ENCODE peak calls at places on chromosome 18, in four cellular contexts. One of them, this sample, is unnamed.

GRCh38 chr18:13726972-13727331 is 479 bp downstream of the RNMT start:
- DNase-seq in dorsolateral prefrontal cortex: no peak
- DNase-seq in heart left ventricle: no peak
- DNase-seq in left ventricle myocardium inferior: peak; percentile 41
- DNase-seq in this sample: no peak

GRCh38 chr18:74513149-74513882 is 17.2 kb downstream of the CNDP2 start:
- DNase-seq in dorsolateral prefrontal cortex: no peak
- DNase-seq in heart left ventricle: no peak
- DNase-seq in left ventricle myocardium inferior: no peak
- DNase-seq in this sample: no peak

GRCh38 chr18:58891753-58892152 is 27.1 kb downstream of the ZNF532 start:
- DNase-seq in dorsolateral prefrontal cortex: no peak
- DNase-seq in heart left ventricle: no peak
- DNase-seq in left ventricle myocardium inferior: no peak
- DNase-seq in this sample: no peak

GRCh38 chr18:79423211-79424007 is 27.7 kb downstream of the NFATC1 start:
- DNase-seq in dorsolateral prefrontal cortex: no peak
- DNase-seq in heart left ventricle: no peak
- DNase-seq in left ventricle myocardium inferior: no peak
- DNase-seq in this sample: no peak

GRCh38 chr18:79695856-79696850 is 16.6 kb downstream of the CTDP1 start:
- DNase-seq in dorsolateral prefrontal cortex: no peak
- DNase-seq in heart left ventricle: peak; percentile 11
- DNase-seq in left ventricle myocardium inferior: no peak
- DNase-seq in this sample: no peak

GRCh38 chr18:42514522-42514921 is 559.5 kb downstream of the PIK3C3 start:
- DNase-seq in dorsolateral prefrontal cortex: no peak
- DNase-seq in heart left ventricle: no peak
- DNase-seq in left ventricle myocardium inferior: no peak
- DNase-seq in this sample: no peak

GRCh38 chr18:80178935-80179818 is 68.1 kb downstream of the PARD6G start:
- DNase-seq in dorsolateral prefrontal cortex: no peak
- DNase-seq in heart left ventricle: no peak
- DNase-seq in left ventricle myocardium inferior: no peak
- DNase-seq in this sample: no peak

GRCh38 chr18:31645411-31645810 is 39.0 kb downstream of the B4GALT6 start:
- DNase-seq in dorsolateral prefrontal cortex: no peak
- DNase-seq in heart left ventricle: no peak
- DNase-seq in left ventricle myocardium inferior: no peak
- DNase-seq in this sample: no peak

GRCh38 chr18:51074605-51075004 is 44.6 kb downstream of the SMAD4 start:
- DNase-seq in dorsolateral prefrontal cortex: no peak
- DNase-seq in heart left ventricle: no peak
- DNase-seq in left ventricle myocardium inferior: no peak
- DNase-seq in this sample: no peak

GRCh38 chr18:36693931-36694661 is 134.7 kb downstream of the TPGS2 start:
- DNase-seq in dorsolateral prefrontal cortex: no peak
- DNase-seq in heart left ventricle: no peak
- DNase-seq in left ventricle myocardium inferior: no peak
- DNase-seq in this sample: no peak

GRCh38 chr18:49139726-49140125 is 189.0 kb upstream of the SMAD7 start:
- DNase-seq in dorsolateral prefrontal cortex: no peak
- DNase-seq in heart left ventricle: no peak
- DNase-seq in left ventricle myocardium inferior: no peak
- DNase-seq in this sample: no peak

GRCh38 chr18:42436366-42436765 is 481.3 kb downstream of the PIK3C3 start:
- DNase-seq in dorsolateral prefrontal cortex: no peak
- DNase-seq in heart left ventricle: no peak
- DNase-seq in left ventricle myocardium inferior: no peak
- DNase-seq in this sample: no peak

GRCh38 chr18:34783485-34783884 is 73.4 kb downstream of the DTNA start:
- DNase-seq in dorsolateral prefrontal cortex: no peak
- DNase-seq in heart left ventricle: no peak
- DNase-seq in left ventricle myocardium inferior: no peak
- DNase-seq in this sample: no peak

GRCh38 chr18:76264851-76265250 is 230.2 kb downstream of the ZNF516 start:
- DNase-seq in dorsolateral prefrontal cortex: no peak
- DNase-seq in heart left ventricle: no peak
- DNase-seq in left ventricle myocardium inferior: no peak
- DNase-seq in this sample: no peak

GRCh38 chr18:10062292-10062940 is 148.6 kb downstream of the VAPA start:
- DNase-seq in dorsolateral prefrontal cortex: no peak
- DNase-seq in heart left ventricle: no peak
- DNase-seq in left ventricle myocardium inferior: no peak
- DNase-seq in this sample: no peak

GRCh38 chr18:79884963-79885728 is 66.3 kb downstream of the SLC66A2 start:
- DNase-seq in dorsolateral prefrontal cortex: no peak
- DNase-seq in heart left ventricle: peak; percentile 23
- DNase-seq in left ventricle myocardium inferior: no peak
- DNase-seq in this sample: no peak

GRCh38 chr18:29488617-29489016 is 1311.7 kb upstream of the CDH2 start:
- DNase-seq in dorsolateral prefrontal cortex: no peak
- DNase-seq in heart left ventricle: no peak
- DNase-seq in left ventricle myocardium inferior: no peak
- DNase-seq in this sample: no peak

GRCh38 chr18:303578-303977 is 35.7 kb upstream of the THOC1 start:
- DNase-seq in dorsolateral prefrontal cortex: no peak
- DNase-seq in heart left ventricle: no peak
- DNase-seq in left ventricle myocardium inferior: no peak
- DNase-seq in this sample: no peak

GRCh38 chr18:13879492-13879891 is 35.8 kb downstream of the MC2R start:
- DNase-seq in dorsolateral prefrontal cortex: no peak
- DNase-seq in heart left ventricle: no peak
- DNase-seq in left ventricle myocardium inferior: no peak
- DNase-seq in this sample: no peak

GRCh38 chr18:22559414-22560282 is 141.9 kb upstream of the CTAGE1 start:
- DNase-seq in dorsolateral prefrontal cortex: no peak
- DNase-seq in heart left ventricle: peak; percentile 85
- DNase-seq in left ventricle myocardium inferior: peak; percentile 78
- DNase-seq in this sample: peak; percentile 20

GRCh38 chr18:59556265-59556664 is 141.0 kb downstream of the CCBE1 start:
- DNase-seq in dorsolateral prefrontal cortex: no peak
- DNase-seq in heart left ventricle: no peak
- DNase-seq in left ventricle myocardium inferior: no peak
- DNase-seq in this sample: no peak

GRCh38 chr18:10015288-10015701 is 101.5 kb downstream of the VAPA start:
- DNase-seq in dorsolateral prefrontal cortex: no peak
- DNase-seq in heart left ventricle: no peak
- DNase-seq in left ventricle myocardium inferior: no peak
- DNase-seq in this sample: no peak

GRCh38 chr18:78158943-78159342 is 820.7 kb upstream of the SALL3 start:
- DNase-seq in dorsolateral prefrontal cortex: no peak
- DNase-seq in heart left ventricle: no peak
- DNase-seq in left ventricle myocardium inferior: no peak
- DNase-seq in this sample: no peak

GRCh38 chr18:5851998-5852397 is 43.3 kb downstream of the TMEM200C start:
- DNase-seq in dorsolateral prefrontal cortex: no peak
- DNase-seq in heart left ventricle: no peak
- DNase-seq in left ventricle myocardium inferior: no peak
- DNase-seq in this sample: no peak

GRCh38 chr18:54440292-54440691 is 82.6 kb downstream of the C18orf54 start:
- DNase-seq in dorsolateral prefrontal cortex: no peak
- DNase-seq in heart left ventricle: no peak
- DNase-seq in left ventricle myocardium inferior: no peak
- DNase-seq in this sample: no peak

GRCh38 chr18:35624140-35624539 is 42.6 kb downstream of the GALNT1 start:
- DNase-seq in dorsolateral prefrontal cortex: no peak
- DNase-seq in heart left ventricle: no peak
- DNase-seq in left ventricle myocardium inferior: no peak
- DNase-seq in this sample: no peak

GRCh38 chr18:50662177-50662576 is 102.3 kb downstream of the MAPK4 start:
- DNase-seq in dorsolateral prefrontal cortex: no peak
- DNase-seq in heart left ventricle: no peak
- DNase-seq in left ventricle myocardium inferior: no peak
- DNase-seq in this sample: no peak

GRCh38 chr18:45851196-45851925 is 25.9 kb downstream of the SIGLEC15 start:
- DNase-seq in dorsolateral prefrontal cortex: no peak
- DNase-seq in heart left ventricle: no peak
- DNase-seq in left ventricle myocardium inferior: no peak
- DNase-seq in this sample: no peak

GRCh38 chr18:45852631-45853030 is 27.2 kb downstream of the SIGLEC15 start:
- DNase-seq in dorsolateral prefrontal cortex: no peak
- DNase-seq in heart left ventricle: no peak
- DNase-seq in left ventricle myocardium inferior: no peak
- DNase-seq in this sample: no peak

GRCh38 chr18:45850021-45850420 is 24.5 kb downstream of the SIGLEC15 start:
- DNase-seq in dorsolateral prefrontal cortex: no peak
- DNase-seq in heart left ventricle: no peak
- DNase-seq in left ventricle myocardium inferior: no peak
- DNase-seq in this sample: no peak

GRCh38 chr18:45847119-45847518 is 21.6 kb downstream of the SIGLEC15 start:
- DNase-seq in dorsolateral prefrontal cortex: no peak
- DNase-seq in heart left ventricle: no peak
- DNase-seq in left ventricle myocardium inferior: no peak
- DNase-seq in this sample: no peak

GRCh38 chr18:45849529-45849928 is 24.1 kb downstream of the SIGLEC15 start:
- DNase-seq in dorsolateral prefrontal cortex: no peak
- DNase-seq in heart left ventricle: no peak
- DNase-seq in left ventricle myocardium inferior: no peak
- DNase-seq in this sample: no peak
- TF ChIP-seq CTCF in dorsolateral prefrontal cortex: no peak
- TF ChIP-seq CTCF in heart left ventricle: no peak
- TF ChIP-seq CTCF in left ventricle myocardium inferior: no peak
- TF ChIP-seq CTCF in this sample: no peak

GRCh38 chr18:8450013-8450412 is 159.2 kb upstream of the RAB12 start:
- DNase-seq in dorsolateral prefrontal cortex: no peak
- DNase-seq in heart left ventricle: no peak
- DNase-seq in left ventricle myocardium inferior: no peak
- DNase-seq in this sample: no peak
- TF ChIP-seq CTCF in dorsolateral prefrontal cortex: no peak
- TF ChIP-seq CTCF in heart left ventricle: peak; percentile 32
- TF ChIP-seq CTCF in left ventricle myocardium inferior: peak; percentile 60
- TF ChIP-seq CTCF in this sample: peak; percentile 20

DNA sequence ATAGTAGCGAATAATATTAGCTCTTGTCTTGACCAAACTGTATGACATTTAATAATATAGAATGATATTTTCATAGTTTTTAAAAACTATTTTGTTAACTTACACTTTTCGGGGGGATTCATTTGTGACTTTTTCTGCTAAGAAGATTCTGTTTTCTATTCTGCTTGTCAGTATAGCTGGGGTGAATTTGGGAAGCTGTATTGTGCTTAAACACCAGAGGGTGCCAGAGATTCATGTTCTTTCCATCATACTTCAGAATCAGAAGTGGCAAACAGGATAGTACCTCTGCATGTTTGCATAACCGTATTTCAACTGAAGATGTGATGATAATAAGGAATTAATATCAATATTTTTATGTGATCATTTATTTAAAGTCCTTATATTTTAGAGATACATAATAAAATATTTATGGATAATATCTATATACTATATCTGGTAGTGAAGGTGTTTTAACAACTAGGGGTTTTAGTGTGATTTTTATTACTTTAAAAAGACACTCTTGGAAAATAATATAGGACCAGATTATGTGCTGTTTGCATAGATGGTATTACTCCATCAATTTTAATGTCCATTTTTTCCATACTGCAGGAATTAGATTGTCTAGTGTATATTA is 81.0 kb downstream of the TAF4B start:
- DNase-seq in dorsolateral prefrontal cortex: no peak
- DNase-seq in heart left ventricle: no peak
- DNase-seq in left ventricle myocardium inferior: no peak
- DNase-seq in this sample: peak; percentile 18
- TF ChIP-seq CTCF in dorsolateral prefrontal cortex: peak; percentile 72
- TF ChIP-seq CTCF in heart left ventricle: peak; percentile 55
- TF ChIP-seq CTCF in left ventricle myocardium inferior: peak; percentile 66
- TF ChIP-seq CTCF in this sample: peak; percentile 66

DNA sequence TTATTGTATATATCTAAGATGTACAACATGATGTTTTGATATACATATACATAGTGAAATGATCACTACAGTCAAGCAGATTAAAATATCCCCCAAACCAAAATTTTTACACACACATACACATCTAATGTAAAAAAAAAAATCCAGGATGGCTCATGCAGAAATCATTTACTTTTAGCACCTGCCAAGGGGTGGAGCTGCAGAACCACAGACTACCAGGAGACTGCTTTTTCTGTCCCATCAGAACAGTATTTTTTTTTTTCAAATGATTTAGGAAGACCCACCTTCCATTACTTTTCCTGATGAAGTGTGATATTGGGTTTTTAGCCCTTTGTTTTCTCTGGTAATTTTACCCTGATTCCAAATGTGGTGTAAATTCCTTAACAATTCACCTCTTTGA is 61.9 kb downstream of the AQP4 start:
- DNase-seq in dorsolateral prefrontal cortex: no peak
- DNase-seq in heart left ventricle: no peak
- DNase-seq in left ventricle myocardium inferior: no peak
- DNase-seq in this sample: no peak
- TF ChIP-seq CTCF in dorsolateral prefrontal cortex: no peak
- TF ChIP-seq CTCF in heart left ventricle: no peak
- TF ChIP-seq CTCF in left ventricle myocardium inferior: no peak
- TF ChIP-seq CTCF in this sample: no peak

GRCh38 chr18:45527891-45528290 is 87.4 kb upstream of the SLC14A2 start:
- DNase-seq in dorsolateral prefrontal cortex: no peak
- DNase-seq in heart left ventricle: no peak
- DNase-seq in left ventricle myocardium inferior: no peak
- DNase-seq in this sample: no peak

GRCh38 chr18:45522371-45522770 is 92.9 kb upstream of the SLC14A2 start:
- DNase-seq in dorsolateral prefrontal cortex: no peak
- DNase-seq in heart left ventricle: no peak
- DNase-seq in left ventricle myocardium inferior: no peak
- DNase-seq in this sample: no peak

GRCh38 chr18:45521777-45522176 is 93.5 kb upstream of the SLC14A2 start:
- DNase-seq in dorsolateral prefrontal cortex: no peak
- DNase-seq in heart left ventricle: no peak
- DNase-seq in left ventricle myocardium inferior: no peak
- DNase-seq in this sample: no peak

GRCh38 chr18:45528712-45529336 is 86.5 kb upstream of the SLC14A2 start:
- DNase-seq in dorsolateral prefrontal cortex: no peak
- DNase-seq in heart left ventricle: no peak
- DNase-seq in left ventricle myocardium inferior: no peak
- DNase-seq in this sample: no peak

GRCh38 chr18:45526120-45526841 is 89.0 kb upstream of the SLC14A2 start:
- DNase-seq in dorsolateral prefrontal cortex: no peak
- DNase-seq in heart left ventricle: no peak
- DNase-seq in left ventricle myocardium inferior: no peak
- DNase-seq in this sample: no peak
- TF ChIP-seq CTCF in dorsolateral prefrontal cortex: no peak
- TF ChIP-seq CTCF in heart left ventricle: peak; percentile 12
- TF ChIP-seq CTCF in left ventricle myocardium inferior: peak; percentile 39
- TF ChIP-seq CTCF in this sample: no peak

This sample was measured in D721Med.